ENCODE peak calls at places on chromosomes 16 and 17, in four cellular contexts. K is HS-5, C is NCI-H460, A is EH. Z is an unnamed sample.

GRCh38 chr16:66275795-66276428 is 90.6 kb upstream of the CDH5 start:
- DNase-seq in K (no peak), C (peak), A (peak), Z (peak)

GRCh38 chr17:62882284-62882683 is 74.2 kb upstream of the MARCHF10 start:
- DNase-seq in K (no peak), C (no peak), A (no peak), Z (no peak)

GRCh38 chr17:18980682-18981384 is 23.7 kb downstream of the FAM83G start:
- DNase-seq in K (no peak), C (no peak), A (peak), Z (no peak)

GRCh38 chr16:3642397-3643094 is 11.9 kb upstream of the DNASE1 start:
- DNase-seq in K (no peak), C (no peak), A (peak), Z (no peak)

GRCh38 chr17:62725791-62726249 is 82.3 kb downstream of the MARCHF10 start:
- DNase-seq in K (no peak), C (no peak), A (peak), Z (no peak)

GRCh38 chr16:15732416-15732815 is 82.4 kb downstream of the NDE1 start:
- DNase-seq in K (no peak), C (no peak), A (peak), Z (no peak)

GRCh38 chr16:4696172-4696904 is 3.0 kb downstream of the NUDT16L1 start:
- DNase-seq in K (no peak), C (no peak), A (no peak), Z (no peak)

GRCh38 chr16:73058221-73058615 is 10.3 kb upstream of the ZFHX3 start:
- DNase-seq in K (no peak), C (no peak), A (peak), Z (no peak)

GRCh38 chr17:18959845-18960240 is 7.9 kb downstream of the SLC5A10 start:
- DNase-seq in K (no peak), C (no peak), A (no peak), Z (no peak)

GRCh38 chr17:57946798-57947358 is 8.3 kb downstream of the CUEDC1 start:
- DNase-seq in K (no peak), C (no peak), A (peak), Z (peak)

GRCh38 chr16:57374067-57374534 is 1.8 kb downstream of the CX3CL1 start:
- DNase-seq in K (no peak), C (no peak), A (no peak), Z (peak)

GRCh38 chr16:24728891-24729242 is 584 bp upstream of the TNRC6A start:
- DNase-seq in K (no peak), C (no peak), A (no peak), Z (peak)

GRCh38 chr16:22327446-22327775 is 30.2 kb downstream of the POLR3E start:
- DNase-seq in K (no peak), C (no peak), A (no peak), Z (no peak)

GRCh38 chr16:27729516-27730304 is 179.8 kb downstream of the KATNIP start:
- DNase-seq in K (no peak), C (no peak), A (no peak), Z (no peak)

GRCh38 chr16:86834451-86835035 is 256.2 kb downstream of the FOXL1 start:
- DNase-seq in K (no peak), C (no peak), A (peak), Z (no peak)

GRCh38 chr17:40100419-40100668 is at the start of gene NR1D1:
- DNase-seq in K (no peak), C (no peak), A (no peak), Z (no peak)

GRCh38 chr17:2406903-2407790 is 6.3 kb upstream of the MNT start:
- DNase-seq in K (peak), C (peak), A (peak), Z (peak)

GRCh38 chr17:44004761-44005526 is 522 bp downstream of the NAGS start:
- DNase-seq in K (no peak), C (no peak), A (no peak), Z (no peak)

GRCh38 chr16:84643677-84644076 is 4.6 kb upstream of the KLHL36 start:
- DNase-seq in K (no peak), C (no peak), A (peak), Z (no peak)

GRCh38 chr16:64092284-64092683 is 1029.6 kb downstream of the CDH11 start:
- DNase-seq in K (peak), C (no peak), A (peak), Z (no peak)

GRCh38 chr16:79318137-79318899 is 282.2 kb downstream of the MAF start:
- DNase-seq in K (no peak), C (no peak), A (no peak), Z (no peak)

GRCh38 chr17:80283116-80283852 is 22.6 kb downstream of the RNF213 start:
- DNase-seq in K (no peak), C (no peak), A (no peak), Z (no peak)

Z was measured in COLO829.